ENCODE peak calls at places on chromosomes 16 and 17, in four cellular contexts. M is nephron progenitor cell; X is uterus; Y is stimulated activated CD4-positive, alpha-beta T cell treated with anti-CD3 and anti-CD28 coated beads, Interleukin-1b, Interleukin-23, amount 100 ng/mL, for 4 hours. J is an unnamed sample.

GRCh38 chr17:27533874-27534815 is 77.9 kb downstream of the KSR1 start:
- DNase-seq in M (no peak), X (no peak), Y (no peak), J (no peak)

GRCh38 chr17:44092051-44092450 is 21.5 kb downstream of the G6PC3 start:
- DNase-seq in M (no peak), X (no peak), Y (no peak), J (no peak)

GRCh38 chr17:81234506-81234855 is 4.4 kb downstream of the TEPSIN start:
- DNase-seq in M (no peak), X (no peak), Y (no peak), J (no peak)

GRCh38 chr17:76725580-76726230 is 701 bp downstream of the JMJD6 start:
- DNase-seq in M (no peak), X (peak), Y (peak), J (peak)

GRCh38 chr17:39352986-39353385 is 48.4 kb downstream of the FBXL20 start:
- DNase-seq in M (no peak), X (no peak), Y (no peak), J (no peak)

GRCh38 chr17:1049446-1050225 is 52.7 kb downstream of the TIMM22 start:
- DNase-seq in M (no peak), X (no peak), Y (no peak), J (peak)

GRCh38 chr17:54891176-54891821 is 9.4 kb upstream of the TOM1L1 start:
- DNase-seq in M (peak), X (no peak), Y (no peak), J (no peak)

GRCh38 chr16:89200124-89200849 is at the start of gene SLC22A31:
- DNase-seq in M (peak), X (no peak), Y (no peak), J (peak)

GRCh38 chr17:77286641-77287431 is 146.1 kb downstream of the SEC14L1 start:
- DNase-seq in M (no peak), X (no peak), Y (no peak), J (peak)

J was measured in Right ventricle myocardium superior.